ENCODE peak calls at places on chromosomes 5 and 9, in seven cellular contexts. Q is cardiac muscle cell, C is GM23338, D is mesenchymal stem cell, T is OCI-LY7, X is breast epithelium, G is body of pancreas. P is an unnamed sample. For H3K4me1 and H3K36me3, the result is how much of the 10 kb centered on the place peaks cover.

GRCh38 chr5:124963236-124963929 is 216.9 kb upstream of the ZNF608 start:
- DNase-seq in Q (peak), C (peak), D (peak), T (no peak), X (peak), G (no peak), P (peak)

GRCh38 chr5:674630-675011 is 18.5 kb downstream of the TPPP start:
- DNase-seq in Q (no peak), C (no peak), D (peak), T (no peak), X (no peak), G (no peak), P (no peak)

GRCh38 chr9:29822458-29822857 is 2249.2 kb upstream of the C9orf72 start:
- DNase-seq in Q (no peak), C (no peak), D (no peak), T (no peak), X (no peak), G (no peak), P (no peak)

GRCh38 chr9:137740311-137740710 is 121.5 kb downstream of the EHMT1 start:
- DNase-seq in Q (peak), C (no peak), D (peak), T (no peak), X (no peak), G (no peak), P (peak)

GRCh38 chr5:22505891-22506290 is 347.3 kb downstream of the CDH12 start:
- DNase-seq in Q (no peak), C (no peak), D (no peak), T (no peak), X (no peak), G (no peak), P (no peak)

GRCh38 chr5:76475936-76476335 is 72.9 kb downstream of the IQGAP2 start:
- DNase-seq in Q (no peak), C (no peak), D (no peak), T (no peak), X (no peak), G (no peak), P (no peak)

GRCh38 chr5:30831123-30831522 is 362.4 kb upstream of the CDH6 start:
- DNase-seq in Q (no peak), C (no peak), D (no peak), T (no peak), X (no peak), G (no peak), P (no peak)

GRCh38 chr9:130382636-130383349 is 62.0 kb upstream of the ASS1 start:
- DNase-seq in Q (no peak), C (no peak), D (no peak), T (no peak), X (no peak), G (no peak), P (no peak)

GRCh38 chr9:137632432-137633161 is 13.8 kb downstream of the EHMT1 start:
- DNase-seq in Q (no peak), C (no peak), D (no peak), T (no peak), X (no peak), G (no peak), P (no peak)

GRCh38 chr5:20420991-20421595 is 433.1 kb upstream of the CDH18 start:
- DNase-seq in Q (peak), C (peak), D (no peak), T (no peak), X (no peak), G (no peak), P (no peak)

DNA sequence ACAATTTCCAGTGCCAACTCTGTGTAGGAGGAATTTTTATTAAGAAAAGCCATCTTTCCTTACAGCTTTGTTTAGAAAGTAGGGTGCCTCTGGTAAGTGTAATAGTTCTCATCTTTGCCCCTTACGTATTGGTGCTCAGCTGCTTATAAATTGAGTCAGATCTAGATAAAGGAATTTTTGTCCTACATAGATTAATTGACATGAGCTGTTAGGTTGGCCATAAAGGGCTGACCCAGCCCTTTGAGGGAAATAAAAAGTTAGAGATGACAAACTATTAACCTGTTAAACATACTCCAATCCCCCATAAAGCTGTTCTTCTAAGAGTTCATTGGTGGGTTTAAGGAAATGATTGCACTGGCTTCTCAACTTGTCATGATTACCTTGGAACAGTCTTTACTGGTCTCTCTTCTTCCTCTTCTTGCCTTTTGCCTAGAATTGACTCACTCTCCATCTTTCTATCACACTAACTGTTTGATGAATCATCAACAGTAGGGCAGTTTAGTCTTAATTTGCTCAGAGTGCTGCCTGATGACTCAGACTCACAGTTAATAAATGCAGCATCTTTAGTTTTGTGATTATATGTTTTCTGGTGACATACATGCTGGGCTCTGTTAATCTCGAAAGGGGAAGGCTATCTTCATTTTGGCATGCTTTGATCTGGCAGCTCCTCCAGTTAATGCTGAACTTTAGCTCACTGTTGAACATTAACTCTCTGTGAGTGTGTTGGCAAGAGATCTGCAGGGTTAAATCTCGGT is 51.7 kb downstream of the ARHGAP26 start:
- DNase-seq in Q (no peak), C (no peak), D (peak), T (no peak), X (no peak), G (no peak), P (peak)
- H3K4me1 ChIP-seq in Q (under half), C (under half), D (under half), T (under half), X (under half), G (under half), P (half or more)

GRCh38 chr5:79687911-79688310 is 1.7 kb upstream of the CMYA5 start:
- DNase-seq in Q (no peak), C (no peak), D (no peak), T (no peak), X (no peak), G (no peak), P (no peak)

GRCh38 chr5:79686799-79687198 is 2.8 kb upstream of the CMYA5 start:
- DNase-seq in Q (no peak), C (no peak), D (no peak), T (no peak), X (no peak), G (no peak), P (no peak)

GRCh38 chr5:79689541-79690466 is at the start of gene CMYA5:
- DNase-seq in Q (peak), C (peak), D (peak), T (no peak), X (peak), G (peak), P (peak)

GRCh38 chr5:79685621-79686020 is 4.0 kb upstream of the CMYA5 start:
- DNase-seq in Q (no peak), C (no peak), D (peak), T (no peak), X (no peak), G (no peak), P (peak)

GRCh38 chr5:79684782-79685181 is 4.9 kb upstream of the CMYA5 start:
- DNase-seq in Q (no peak), C (no peak), D (no peak), T (no peak), X (no peak), G (no peak), P (no peak)
- H3K36me3 ChIP-seq in Q (under half), C (under half), D (under half), T (half or more), X (under half), G (under half), P (under half)

GRCh38 chr9:121498487-121499176 is 1.0 kb downstream of the GGTA1 start:
- DNase-seq in Q (no peak), C (peak), D (peak), T (peak), X (peak), G (peak), P (peak)

GRCh38 chr9:121500165-121500478 is 478 bp upstream of the GGTA1 start:
- DNase-seq in Q (no peak), C (peak), D (no peak), T (no peak), X (no peak), G (no peak), P (no peak)

GRCh38 chr9:121498150-121498486 is 1.5 kb downstream of the GGTA1 start:
- DNase-seq in Q (peak), C (peak), D (peak), T (peak), X (peak), G (peak), P (peak)

GRCh38 chr9:121499427-121500164 is at the start of gene GGTA1:
- DNase-seq in Q (peak), C (peak), D (peak), T (no peak), X (peak), G (peak), P (peak)

DNA sequence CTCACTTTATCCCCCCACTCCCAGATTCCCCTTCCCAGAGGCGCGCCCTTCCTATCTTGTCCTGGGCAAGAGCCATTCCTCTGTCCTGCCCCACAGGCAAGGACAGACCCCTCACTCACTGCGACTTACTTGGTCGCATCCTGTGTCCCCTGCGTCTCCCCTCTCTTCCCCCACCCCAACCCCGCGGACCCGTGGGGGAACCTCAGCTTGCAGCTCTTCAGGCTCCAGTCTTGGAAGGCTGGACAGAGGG is 542 bp downstream of the GGTA1 start:
- DNase-seq in Q (no peak), C (no peak), D (no peak), T (no peak), X (no peak), G (no peak), P (no peak)
- H3K4me3 ChIP-seq in Q (peak), C (peak), D (peak), T (no peak), X (peak), G (peak), P (peak)

GRCh38 chr5:172862165-172862801 is 28.2 kb downstream of the ERGIC1 start:
- DNase-seq in Q (no peak), C (no peak), D (peak), T (no peak), X (no peak), G (no peak), P (no peak)
- H3K4me1 ChIP-seq in Q (under half), C (under half), D (under half), T (under half), X (under half), G (half or more), P (half or more)

DNA sequence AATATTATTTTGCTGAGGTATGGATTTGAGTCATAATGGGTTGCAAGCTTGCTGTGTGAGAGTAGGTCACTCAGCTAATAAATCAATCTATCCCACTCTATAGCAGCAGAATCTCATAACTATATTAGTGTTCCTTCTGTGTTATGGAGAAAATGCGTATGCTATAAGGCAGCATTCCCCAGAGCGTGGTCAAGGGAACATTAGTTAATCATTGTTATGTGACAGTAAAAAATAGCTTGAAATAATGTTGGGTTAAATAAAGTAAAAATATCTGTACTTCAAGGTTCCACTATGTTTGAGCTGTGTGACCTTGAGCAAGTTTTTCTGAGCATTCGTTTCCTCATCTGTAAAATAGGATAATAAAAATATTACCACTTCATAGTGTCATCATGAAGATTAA is 7.8 kb downstream of the TRIM32 start:
- DNase-seq in Q (no peak), C (no peak), D (no peak), T (no peak), X (no peak), G (no peak), P (no peak)
- H3K36me3 ChIP-seq in Q (under half), C (under half), D (under half), T (under half), X (under half), G (under half), P (under half)

P was measured in adipocyte.